ENCODE peak calls at places on chromosomes 4 and X, in four cellular contexts. H is GM12878, Y is IMR-90, J is K562. Z is an unnamed sample.

GRCh38 chr4:54091637-54092404 is 8.1 kb upstream of the GSX2 start:
- DNase-seq in H (peak; percentile 35), Y (peak; percentile 70), J (peak; percentile 66), Z (peak; percentile 89)

GRCh38 chr4:70667710-70668535 is 1.6 kb upstream of the JCHAIN start:
- DNase-seq in H (no peak), Y (peak; percentile 45), J (no peak), Z (no peak)

GRCh38 chr4:83757121-83757621 is 221.3 kb downstream of the GPAT3 start:
- DNase-seq in H (no peak), Y (no peak), J (peak; percentile 80), Z (no peak)

GRCh38 chr4:169015237-169015636 is 5.2 kb upstream of the CBR4 start:
- DNase-seq in H (no peak), Y (no peak), J (no peak), Z (no peak)

GRCh38 chr4:138051157-138051556 is 191.0 kb downstream of the SLC7A11 start:
- DNase-seq in H (no peak), Y (peak; percentile 79), J (no peak), Z (no peak)

GRCh38 chr4:86939737-86940141 is 4.9 kb downstream of the AFF1 start:
- DNase-seq in H (peak; percentile 98), Y (no peak), J (no peak), Z (no peak)

GRCh38 chrX:80708781-80709180 is 100.9 kb downstream of the BRWD3 start:
- DNase-seq in H (no peak), Y (no peak), J (no peak), Z (no peak)

GRCh38 chr4:153676491-153676890 is 7.6 kb upstream of the TLR2 start:
- DNase-seq in H (no peak), Y (peak; percentile 12), J (no peak), Z (no peak)

GRCh38 chr4:41799126-41799525 is 50.6 kb upstream of the PHOX2B start:
- DNase-seq in H (no peak), Y (no peak), J (no peak), Z (no peak)

GRCh38 chr4:38691251-38692008 is 27.4 kb downstream of the KLF3 start:
- DNase-seq in H (no peak), Y (peak; percentile 95), J (no peak), Z (no peak)

GRCh38 chr4:55162396-55162795 is 37.0 kb upstream of the KDR start:
- DNase-seq in H (no peak), Y (no peak), J (no peak), Z (no peak)

GRCh38 chr4:184408021-184408710 is 66.2 kb downstream of the IRF2 start:
- DNase-seq in H (no peak), Y (peak; percentile 92), J (no peak), Z (no peak)

GRCh38 chrX:112056886-112057285 is 25.7 kb downstream of the TRPC5 start:
- DNase-seq in H (peak; percentile 13), Y (no peak), J (no peak), Z (no peak)

GRCh38 chr4:171896426-171896825 is 83.2 kb downstream of the GALNTL6 start:
- DNase-seq in H (no peak), Y (no peak), J (no peak), Z (no peak)

GRCh38 chr4:171979461-171979860 is 166.3 kb downstream of the GALNTL6 start:
- DNase-seq in H (no peak), Y (no peak), J (no peak), Z (no peak)

GRCh38 chrX:109350621-109351020 is 131.3 kb downstream of the GUCY2F start:
- DNase-seq in H (no peak), Y (no peak), J (no peak), Z (no peak)
- TF ChIP-seq RCOR1 in H (no peak), Y (no peak), J (no peak), Z (no peak)

DNA sequence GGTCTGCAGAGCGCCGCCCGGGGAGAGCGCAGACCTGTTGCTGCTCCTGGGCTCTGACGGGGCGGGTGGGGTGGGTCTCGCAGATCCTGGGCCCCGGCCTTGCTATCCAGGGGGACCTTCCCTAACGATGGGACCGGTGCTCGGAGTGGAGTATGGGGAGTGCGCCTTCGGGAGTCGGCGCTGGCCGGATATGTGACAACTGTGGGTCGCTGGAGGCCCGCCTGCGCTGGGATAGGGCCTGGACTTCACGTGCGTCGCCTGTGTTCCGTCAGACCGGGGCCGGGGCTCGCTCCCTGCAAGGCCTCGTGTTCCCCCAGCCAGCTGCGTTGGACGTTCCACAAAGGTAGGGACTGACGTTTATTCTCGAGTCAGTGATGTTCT is 1.2 kb downstream of the TBL1X start:
- DNase-seq in H (no peak), Y (peak; percentile 21), J (peak; percentile 39), Z (peak; percentile 65)
- H2AFZ ChIP-seq in H (peak overlapping the region; percentile 27), Y (peak overlapping the region; percentile 81), J (no peak overlapping the region), Z (no peak overlapping the region)

GRCh38 chr4:147964519-147964918 is 232.6 kb downstream of the ARHGAP10 start:
- DNase-seq in H (no peak), Y (peak; percentile 67), J (no peak), Z (no peak)

GRCh38 chr4:147965873-147966272 is 234.0 kb downstream of the ARHGAP10 start:
- DNase-seq in H (no peak), Y (no peak), J (no peak), Z (no peak)

GRCh38 chr4:147960971-147961370 is 229.1 kb downstream of the ARHGAP10 start:
- DNase-seq in H (no peak), Y (no peak), J (no peak), Z (no peak)

GRCh38 chr4:147965056-147965455 is 233.2 kb downstream of the ARHGAP10 start:
- DNase-seq in H (no peak), Y (no peak), J (no peak), Z (no peak)

DNA sequence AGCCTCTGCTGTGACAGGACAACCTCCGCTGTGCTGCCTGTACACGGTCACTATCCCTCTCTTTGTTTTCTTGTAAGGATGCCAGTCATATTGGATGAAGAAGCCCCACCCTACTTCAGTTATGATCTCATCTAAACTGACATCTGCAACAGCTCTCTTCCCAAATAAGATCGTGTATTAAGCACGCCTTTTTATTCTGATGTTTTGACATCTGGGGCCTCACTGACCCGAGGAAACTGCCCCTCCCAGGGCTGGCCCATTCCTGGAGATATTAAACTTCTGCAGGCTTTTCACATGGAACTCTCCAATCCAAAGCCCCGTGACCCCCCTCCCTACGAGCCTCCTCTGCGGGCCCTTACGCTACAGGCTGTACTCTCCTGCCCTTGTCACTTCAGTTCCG is 232.0 kb downstream of the ARHGAP10 start:
- DNase-seq in H (no peak), Y (no peak), J (no peak), Z (no peak)
- TF ChIP-seq RCOR1 in H (no peak), Y (no peak), J (no peak), Z (no peak)

GRCh38 chrX:48937065-48937907 is 18.5 kb upstream of the PIM2 start:
- DNase-seq in H (peak; percentile 79), Y (no peak), J (peak; percentile 79), Z (no peak)
- H2AFZ ChIP-seq in H (no peak overlapping the region), Y (no peak overlapping the region), J (no peak overlapping the region), Z (no peak overlapping the region)

GRCh38 chr4:176064539-176064938 is 1.1 kb upstream of the WDR17 start:
- DNase-seq in H (no peak), Y (no peak), J (no peak), Z (no peak)

GRCh38 chr4:176066757-176067156 is 1.1 kb downstream of the WDR17 start:
- DNase-seq in H (no peak), Y (no peak), J (no peak), Z (no peak)

GRCh38 chr4:176063718-176064117 is 1.9 kb upstream of the WDR17 start:
- DNase-seq in H (no peak), Y (no peak), J (no peak), Z (no peak)

GRCh38 chr4:176065365-176066249 is at the start of gene WDR17:
- DNase-seq in H (peak; percentile 48), Y (peak; percentile 48), J (peak; percentile 60), Z (peak; percentile 97)
- TF ChIP-seq RCOR1 in H (no peak), Y (no peak), J (no peak), Z (no peak)

GRCh38 chrX:46770817-46771163 is 11.9 kb upstream of the SLC9A7 start:
- DNase-seq in H (no peak), Y (peak; percentile 90), J (no peak), Z (no peak)

GRCh38 chrX:46770006-46770816 is 11.3 kb upstream of the SLC9A7 start:
- DNase-seq in H (no peak), Y (peak; percentile 62), J (no peak), Z (no peak)
- H2AFZ ChIP-seq in H (no peak overlapping the region), Y (no peak overlapping the region), J (no peak overlapping the region), Z (no peak overlapping the region)

GRCh38 chrX:71671043-71671829 is 3.9 kb downstream of the LOC101059915 start:
- DNase-seq in H (no peak), Y (no peak), J (no peak), Z (no peak)
- TF ChIP-seq RCOR1 in H (no peak), Y (no peak), J (no peak), Z (no peak)

GRCh38 chrX:108740299-108740774 is 4.0 kb upstream of the IRS4 start:
- DNase-seq in H (no peak), Y (no peak), J (no peak), Z (no peak)
- H2AFZ ChIP-seq in H (no peak overlapping the region), Y (no peak overlapping the region), J (no peak overlapping the region), Z (no peak overlapping the region)

Z was measured in SK-N-SH.